ENCODE peak calls at places on chromosomes 4 and X, in ten cellular contexts. A is lower lobe of right lung, L is coronary artery, D is cardiac muscle cell, E is choroid plexus epithelial cell, R is nephron progenitor cell, W is transverse colon, Z is RWPE1, T is GM12864, H is GM23338. B is an unnamed sample.

GRCh38 chr4:3388461-3389185 is 53.1 kb upstream of the HGFAC start:
- DNase-seq in A (peak), R (peak), E (peak), T (peak), H (no peak), Z (peak), D (peak), W (no peak), L (no peak), B (peak)

GRCh38 chr4:143633833-143634232 is 66.6 kb downstream of the FREM3 start:
- DNase-seq in R (no peak), T (no peak), W (no peak), D (no peak), E (no peak), Z (no peak), L (no peak), H (no peak), A (no peak), B (no peak)

GRCh38 chrX:68699960-68700746 is 52.7 kb downstream of the STARD8 start:
- DNase-seq in R (no peak), T (no peak), W (no peak), Z (no peak), E (no peak), D (peak), L (no peak), H (no peak), A (no peak), B (peak)

GRCh38 chrX:43971966-43972961 is 926 bp downstream of the NDP start:
- DNase-seq in R (no peak), Z (no peak), A (no peak), L (no peak), T (no peak), H (no peak), W (no peak), E (peak), D (no peak), B (no peak)

GRCh38 chr4:101211146-101211553 is 136.2 kb downstream of the PPP3CA start:
- DNase-seq in L (no peak), R (no peak), E (no peak), A (no peak), H (peak), D (no peak), W (no peak), Z (peak), T (no peak), B (peak)

GRCh38 chrX:40644821-40645358 is 2.5 kb downstream of the CXorf38 start:
- DNase-seq in D (peak), W (peak), T (no peak), E (peak), Z (peak), A (peak), H (no peak), R (no peak), L (peak), B (peak)

GRCh38 chrX:150410513-150410912 is 47.4 kb downstream of the MAMLD1 start:
- DNase-seq in W (no peak), L (no peak), R (no peak), H (no peak), T (no peak), Z (no peak), E (no peak), A (no peak), D (no peak), B (no peak)

GRCh38 chrX:34810911-34811310 is 131.7 kb upstream of the FAM47B start:
- DNase-seq in T (no peak), Z (no peak), E (no peak), R (no peak), H (no peak), W (no peak), D (no peak), A (no peak), L (no peak), B (no peak)

GRCh38 chr4:90328558-90328957 is 201.4 kb downstream of the CCSER1 start:
- DNase-seq in L (no peak), D (peak), R (no peak), W (peak), Z (no peak), A (peak), E (peak), H (peak), T (no peak), B (peak)

GRCh38 chr4:176883681-176884418 is 91.1 kb upstream of the VEGFC start:
- DNase-seq in H (no peak), Z (peak), T (no peak), W (no peak), D (peak), E (peak), A (no peak), L (no peak), R (no peak), B (peak)

DNA sequence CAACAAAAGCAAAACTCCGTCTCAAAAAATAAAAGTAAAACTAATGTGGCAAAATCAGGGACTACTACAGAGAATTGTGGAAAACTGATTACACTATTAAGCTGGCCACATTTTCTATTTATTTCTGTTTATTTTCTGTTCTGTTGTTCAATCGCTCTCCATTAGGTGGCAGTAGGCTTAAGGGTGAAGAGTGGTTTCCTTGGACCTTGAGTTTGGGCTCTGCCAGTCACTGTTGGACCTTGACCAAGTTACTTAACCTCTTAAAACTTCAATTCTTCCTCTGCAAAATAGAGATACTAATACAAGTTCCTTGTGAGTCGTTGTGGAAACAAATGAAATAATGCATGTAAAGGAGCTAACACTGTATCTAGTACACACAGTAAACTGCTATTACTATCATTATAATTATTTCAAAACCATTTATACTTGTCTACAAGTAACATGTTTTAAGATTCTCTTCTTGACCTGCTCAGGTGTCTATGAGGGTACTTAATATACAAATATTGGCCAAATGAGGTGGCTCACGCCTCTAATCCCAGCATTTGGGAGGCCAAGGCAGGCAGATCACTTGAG is 15.2 kb downstream of the HSD17B11 start:
- DNase-seq in T (peak), L (no peak), E (peak), R (no peak), Z (peak), A (no peak), W (no peak), H (peak), D (peak), B (peak)
- TF ChIP-seq CTCF in T (peak), L (peak), E (peak), R (peak), Z (peak), A (peak), W (peak), H (peak), D (peak), B (peak)

DNA sequence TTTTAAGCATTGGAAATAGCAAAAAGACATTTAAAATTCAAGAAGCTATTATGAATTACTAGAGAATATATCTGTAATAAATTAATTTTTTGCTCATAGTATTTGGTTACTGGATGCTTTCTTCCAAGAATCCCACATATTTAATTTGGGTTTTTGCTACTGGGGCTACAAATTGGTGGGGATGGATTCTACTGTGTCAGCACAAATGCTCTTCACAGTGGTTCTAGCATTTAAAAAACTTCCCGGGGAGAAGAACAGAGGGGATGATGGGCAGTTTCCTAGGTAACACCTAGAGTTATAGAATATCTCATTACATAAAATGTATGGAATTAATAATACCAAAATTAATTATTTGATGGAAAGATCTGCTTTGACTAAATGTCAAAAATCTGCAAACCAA is 68.9 kb upstream of the PRPS2 start:
- DNase-seq in T (no peak), W (no peak), L (no peak), H (no peak), R (no peak), E (no peak), D (no peak), Z (no peak), A (no peak), B (no peak)
- TF ChIP-seq CTCF in T (no peak), W (no peak), L (no peak), H (no peak), R (no peak), E (no peak), D (no peak), Z (no peak), A (no peak), B (no peak)

GRCh38 chrX:12496343-12496742 is 294.9 kb upstream of the PRPS2 start:
- DNase-seq in E (no peak), H (no peak), Z (no peak), A (no peak), T (no peak), R (no peak), W (no peak), L (no peak), D (no peak), B (no peak)

GRCh38 chrX:12494400-12495138 is 296.6 kb upstream of the PRPS2 start:
- DNase-seq in W (no peak), D (no peak), E (no peak), L (no peak), R (no peak), Z (no peak), T (no peak), H (peak), A (no peak), B (no peak)

DNA sequence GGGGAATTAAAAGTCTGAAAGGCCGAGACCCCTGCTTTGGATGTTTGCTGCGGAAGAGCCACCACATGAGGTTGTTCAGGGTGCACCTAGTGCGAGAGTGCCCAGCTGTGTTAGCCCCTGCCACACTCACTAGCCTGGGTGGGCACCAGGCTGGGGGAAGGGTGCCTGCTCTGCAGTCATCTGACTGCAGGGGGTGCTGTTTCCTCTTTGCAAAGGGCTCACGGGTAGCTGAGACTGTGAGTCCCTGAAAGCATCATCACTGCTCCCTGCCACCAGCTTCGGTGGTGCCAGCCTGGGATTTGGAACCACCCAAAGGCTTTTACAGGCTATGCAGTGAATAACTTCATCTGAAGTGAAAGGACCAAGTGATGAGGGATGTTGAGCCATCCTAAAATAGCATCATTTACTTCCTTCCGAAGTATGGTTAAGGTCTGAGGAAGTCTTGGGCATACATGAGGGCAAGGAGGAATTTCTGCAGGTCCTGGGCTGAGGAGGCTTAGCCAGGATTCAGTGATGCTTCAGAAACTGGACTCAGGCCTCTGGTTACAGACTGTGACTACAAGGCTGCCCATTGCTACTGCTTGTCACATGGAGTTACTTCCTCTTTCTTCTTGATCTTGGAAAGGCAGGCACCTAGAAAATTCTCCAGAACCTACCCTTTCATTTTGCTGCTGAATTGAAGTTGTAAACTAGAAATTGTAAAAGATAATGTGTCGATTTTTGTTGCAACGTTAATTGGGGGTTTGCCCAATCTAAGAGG is 293.2 kb upstream of the PRPS2 start:
- DNase-seq in D (no peak), R (peak), L (no peak), Z (no peak), E (no peak), A (no peak), W (no peak), T (no peak), H (peak), B (peak)
- TF ChIP-seq CTCF in D (peak), R (peak), L (no peak), Z (no peak), E (no peak), A (peak), W (no peak), T (peak), H (peak), B (no peak)

GRCh38 chr4:121822047-121822446 is 1.6 kb downstream of the CCNA2 start:
- DNase-seq in T (no peak), L (no peak), E (no peak), Z (no peak), H (no peak), W (no peak), A (no peak), R (no peak), D (no peak), B (no peak)

GRCh38 chr4:121823505-121824170 is at the start of gene CCNA2:
- DNase-seq in H (peak), A (peak), R (peak), L (peak), Z (peak), E (peak), D (peak), T (peak), W (peak), B (peak)

GRCh38 chr4:121824950-121825349 is 1.3 kb upstream of the CCNA2 start:
- DNase-seq in E (no peak), L (no peak), R (no peak), W (no peak), D (no peak), Z (no peak), A (no peak), T (no peak), H (no peak), B (no peak)

GRCh38 chr4:121824171-121824527 is 466 bp upstream of the CCNA2 start:
- DNase-seq in L (no peak), D (no peak), A (no peak), R (no peak), Z (no peak), E (no peak), W (no peak), H (no peak), T (no peak), B (no peak)

DNA sequence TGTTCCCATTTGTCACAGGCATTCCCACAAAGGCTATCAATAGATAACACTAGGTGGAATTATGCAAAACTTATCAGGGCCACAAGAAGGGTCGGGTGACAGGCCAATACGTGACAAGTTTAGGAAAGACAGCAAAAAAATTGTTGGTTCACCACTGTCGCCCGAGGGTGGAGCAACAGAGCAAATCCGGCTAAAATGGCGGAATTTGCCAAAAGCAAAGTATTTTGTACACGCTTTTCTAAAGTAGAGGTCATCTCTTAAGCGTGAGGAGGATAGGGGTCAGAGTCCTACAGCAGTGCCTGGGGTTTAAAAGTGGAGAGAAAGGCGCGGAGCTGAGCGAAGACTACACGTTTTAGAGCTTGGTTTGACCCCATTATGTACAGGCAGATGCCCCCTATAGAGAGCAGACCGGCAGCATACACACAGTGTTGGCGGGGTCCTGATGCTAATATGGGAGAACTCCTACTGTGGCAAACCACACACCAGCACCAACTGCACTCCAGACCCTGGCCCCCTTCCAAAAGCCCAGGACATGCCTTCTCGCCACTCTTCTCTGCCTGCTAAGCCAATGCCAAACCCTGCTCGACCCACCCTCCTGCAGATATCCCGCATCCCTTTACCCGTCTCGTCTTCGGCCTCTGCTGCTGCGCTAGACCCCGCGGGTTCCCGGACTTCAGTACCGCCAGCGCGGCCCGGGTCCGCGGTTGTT is 733 bp downstream of the CCNA2 start:
- DNase-seq in Z (peak), A (peak), L (peak), T (no peak), W (peak), H (peak), D (peak), E (peak), R (peak), B (peak)
- TF ChIP-seq CTCF in Z (peak), A (no peak), L (no peak), T (peak), W (no peak), H (no peak), D (peak), E (peak), R (no peak), B (no peak)

DNA sequence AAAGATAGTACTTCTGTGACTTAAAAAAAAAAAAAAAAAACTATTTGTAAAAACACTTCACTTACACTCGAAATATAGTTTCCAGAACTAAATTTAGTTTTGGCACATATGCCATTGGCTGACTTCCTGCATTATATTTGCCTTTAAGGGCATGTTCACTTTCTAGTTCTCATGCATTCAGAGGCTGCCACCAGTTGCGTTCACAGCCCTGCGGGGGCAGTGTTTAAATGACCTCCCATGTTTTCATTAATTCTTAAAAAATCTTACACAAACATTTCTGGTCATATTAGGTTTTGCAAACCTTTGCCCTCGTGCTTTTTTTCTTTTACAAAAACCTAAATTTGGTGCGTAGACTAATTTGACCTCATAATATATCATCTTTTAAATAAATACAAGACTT is 12.5 kb upstream of the ARHGAP6 start:
- DNase-seq in D (peak), H (peak), T (no peak), L (no peak), R (no peak), Z (no peak), W (no peak), E (peak), A (no peak), B (peak)
- TF ChIP-seq CTCF in D (peak), H (peak), T (no peak), L (no peak), R (peak), Z (peak), W (no peak), E (peak), A (no peak), B (no peak)

DNA sequence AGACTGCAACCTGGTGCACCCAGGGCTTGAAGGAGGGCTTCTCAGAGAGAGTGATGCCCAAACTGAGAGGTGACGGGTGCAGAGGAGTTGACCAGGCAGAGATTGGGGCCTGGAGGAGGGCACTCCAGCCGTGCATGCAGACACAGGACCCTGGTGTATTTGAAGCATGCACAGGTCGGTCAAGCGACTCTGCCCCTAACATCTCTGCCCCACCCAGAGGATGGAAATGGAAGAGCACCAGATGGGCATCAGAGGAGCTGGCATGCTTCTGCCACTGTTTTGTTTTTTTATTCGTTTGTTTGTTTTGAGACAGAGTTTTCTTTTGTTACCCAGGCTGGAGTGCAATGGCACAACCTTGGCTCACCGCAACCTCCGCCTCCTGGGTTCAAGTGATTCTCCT is 320.9 kb downstream of the EVC2 start:
- DNase-seq in A (no peak), H (peak), Z (no peak), L (no peak), E (no peak), R (no peak), W (no peak), T (no peak), D (no peak), B (no peak)
- TF ChIP-seq CTCF in A (no peak), H (peak), Z (no peak), L (no peak), E (peak), R (no peak), W (no peak), T (peak), D (no peak), B (no peak)

DNA sequence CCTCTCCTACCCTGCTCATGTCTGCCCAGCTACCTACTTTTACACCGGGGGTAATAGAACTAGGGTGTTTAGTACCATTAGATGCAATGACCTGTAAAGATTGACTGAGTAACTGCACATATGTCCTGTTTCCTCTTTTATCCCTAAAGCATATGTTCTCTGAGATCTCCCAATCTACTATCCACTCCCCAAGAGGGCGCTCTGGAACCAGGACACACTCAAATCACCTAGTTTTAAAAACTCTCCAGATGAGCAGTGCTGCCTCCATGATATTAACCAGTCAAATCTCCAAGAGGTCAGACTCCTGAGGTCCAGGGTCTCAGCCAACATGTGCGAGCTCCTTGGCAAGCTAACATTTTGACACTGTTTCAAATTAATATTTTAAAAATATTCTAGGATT is 87.0 kb upstream of the TSPAN5 start:
- DNase-seq in T (no peak), L (no peak), R (no peak), Z (no peak), H (peak), A (no peak), E (peak), D (peak), W (peak), B (peak)
- TF ChIP-seq CTCF in T (peak), L (no peak), R (no peak), Z (no peak), H (peak), A (no peak), E (peak), D (peak), W (no peak), B (peak)

DNA sequence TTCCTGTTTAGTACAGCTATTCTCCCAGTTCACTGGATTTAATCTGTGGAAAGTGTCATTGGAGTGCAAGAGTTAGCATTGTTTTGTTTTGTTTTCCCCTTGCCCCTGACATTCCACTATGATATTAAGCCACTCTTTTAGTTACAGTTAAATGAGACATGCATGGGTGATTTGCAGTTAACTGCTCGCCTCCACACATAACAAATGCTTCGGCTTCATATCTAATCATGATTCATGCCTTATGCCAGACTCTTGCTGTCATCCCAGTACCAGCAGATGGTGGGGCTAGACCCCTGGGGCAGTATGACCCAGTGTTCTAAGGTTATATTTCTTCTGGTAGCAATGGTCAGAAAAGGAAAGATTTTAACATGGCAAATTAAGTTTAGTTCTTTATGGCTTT is 80.1 kb downstream of the RAP1GDS1 start:
- DNase-seq in D (peak), Z (no peak), E (peak), L (no peak), T (no peak), A (no peak), W (no peak), H (no peak), R (no peak), B (no peak)
- TF ChIP-seq CTCF in D (no peak), Z (no peak), E (peak), L (no peak), T (no peak), A (no peak), W (no peak), H (no peak), R (no peak), B (no peak)